ENCODE peak calls at places on chromosomes 7 and 10, in six cellular contexts. One of them, this sample, is unnamed. For H3K27me3, the result is how much of the 10 kb centered on the place peaks cover.

GRCh38 chr10:132350391-132350790 is 18.4 kb downstream of the LRRC27 start:
- DNase-seq in pancreas: peak
- DNase-seq in transverse colon: no peak
- DNase-seq in K562: no peak
- DNase-seq in body of pancreas: no peak
- DNase-seq in IMR-90: no peak
- DNase-seq in this sample: no peak

GRCh38 chr10:28263136-28263857 is 39.6 kb downstream of the MPP7 start:
- DNase-seq in K562: no peak
- DNase-seq in IMR-90: no peak
- DNase-seq in transverse colon: peak
- DNase-seq in pancreas: peak
- DNase-seq in body of pancreas: peak
- DNase-seq in this sample: no peak

GRCh38 chr10:117424171-117424570 is 48.9 kb upstream of the PDZD8 start:
- DNase-seq in pancreas: no peak
- DNase-seq in K562: no peak
- DNase-seq in body of pancreas: no peak
- DNase-seq in IMR-90: no peak
- DNase-seq in transverse colon: no peak
- DNase-seq in this sample: no peak

GRCh38 chr10:52729259-52730104 is 43.1 kb downstream of the MBL2 start:
- DNase-seq in IMR-90: peak
- DNase-seq in transverse colon: no peak
- DNase-seq in body of pancreas: no peak
- DNase-seq in pancreas: no peak
- DNase-seq in K562: no peak
- DNase-seq in this sample: no peak

GRCh38 chr7:44990520-44991023 is 9.4 kb upstream of the CCM2 start:
- DNase-seq in IMR-90: peak
- DNase-seq in K562: no peak
- DNase-seq in pancreas: no peak
- DNase-seq in body of pancreas: no peak
- DNase-seq in transverse colon: no peak
- DNase-seq in this sample: no peak

GRCh38 chr10:49312291-49312869 is 13.4 kb downstream of the C10orf71 start:
- DNase-seq in body of pancreas: no peak
- DNase-seq in K562: no peak
- DNase-seq in pancreas: no peak
- DNase-seq in transverse colon: no peak
- DNase-seq in IMR-90: no peak
- DNase-seq in this sample: no peak

GRCh38 chr7:137882261-137882668 is 35.5 kb upstream of the DGKI start:
- DNase-seq in K562: peak
- DNase-seq in body of pancreas: no peak
- DNase-seq in transverse colon: no peak
- DNase-seq in IMR-90: peak
- DNase-seq in pancreas: no peak
- DNase-seq in this sample: peak

GRCh38 chr10:106402455-106402854 is 762.1 kb downstream of the SORCS1 start:
- DNase-seq in transverse colon: no peak
- DNase-seq in IMR-90: peak
- DNase-seq in K562: no peak
- DNase-seq in body of pancreas: no peak
- DNase-seq in pancreas: no peak
- DNase-seq in this sample: no peak

GRCh38 chr10:22222236-22223190 is 4.7 kb upstream of the EBLN1 start:
- DNase-seq in IMR-90: no peak
- DNase-seq in transverse colon: no peak
- DNase-seq in body of pancreas: no peak
- DNase-seq in K562: no peak
- DNase-seq in pancreas: no peak
- DNase-seq in this sample: no peak

GRCh38 chr7:143396625-143397556 is 11.8 kb downstream of the EPHA1 start:
- DNase-seq in pancreas: peak
- DNase-seq in K562: no peak
- DNase-seq in transverse colon: no peak
- DNase-seq in IMR-90: peak
- DNase-seq in body of pancreas: no peak
- DNase-seq in this sample: no peak

GRCh38 chr10:102814456-102814871 is 22.7 kb downstream of the CYP17A1 start:
- DNase-seq in IMR-90: peak
- DNase-seq in transverse colon: no peak
- DNase-seq in K562: peak
- DNase-seq in pancreas: no peak
- DNase-seq in body of pancreas: no peak
- DNase-seq in this sample: no peak

GRCh38 chr10:86446424-86446823 is 75.2 kb downstream of the WAPL start:
- DNase-seq in body of pancreas: no peak
- DNase-seq in transverse colon: no peak
- DNase-seq in IMR-90: peak
- DNase-seq in K562: no peak
- DNase-seq in pancreas: no peak
- DNase-seq in this sample: no peak

GRCh38 chr10:117168729-117169128 is 28.6 kb upstream of the KCNK18 start:
- DNase-seq in transverse colon: no peak
- DNase-seq in body of pancreas: no peak
- DNase-seq in IMR-90: no peak
- DNase-seq in pancreas: no peak
- DNase-seq in K562: no peak
- DNase-seq in this sample: no peak

GRCh38 chr10:26790596-26790995 is 70.2 kb downstream of the ABI1 start:
- DNase-seq in K562: no peak
- DNase-seq in transverse colon: no peak
- DNase-seq in IMR-90: peak
- DNase-seq in body of pancreas: no peak
- DNase-seq in pancreas: no peak
- DNase-seq in this sample: no peak

GRCh38 chr10:43258922-43259247 is 8.0 kb downstream of the RASGEF1A start:
- DNase-seq in pancreas: no peak
- DNase-seq in transverse colon: no peak
- DNase-seq in IMR-90: no peak
- DNase-seq in body of pancreas: no peak
- DNase-seq in K562: no peak
- DNase-seq in this sample: no peak

GRCh38 chr7:131254211-131254610 is 73.5 kb upstream of the MKLN1 start:
- DNase-seq in IMR-90: peak
- DNase-seq in pancreas: no peak
- DNase-seq in K562: no peak
- DNase-seq in transverse colon: no peak
- DNase-seq in body of pancreas: no peak
- DNase-seq in this sample: no peak

GRCh38 chr10:121310151-121310711 is 288.0 kb downstream of the FGFR2 start:
- DNase-seq in K562: no peak
- DNase-seq in transverse colon: no peak
- DNase-seq in body of pancreas: no peak
- DNase-seq in pancreas: no peak
- DNase-seq in IMR-90: no peak
- DNase-seq in this sample: peak

GRCh38 chr10:103602028-103602851 is 108.7 kb downstream of the NEURL1 start:
- DNase-seq in IMR-90: no peak
- DNase-seq in K562: no peak
- DNase-seq in body of pancreas: no peak
- DNase-seq in transverse colon: no peak
- DNase-seq in pancreas: no peak
- DNase-seq in this sample: no peak

GRCh38 chr7:142602756-142603155 is 146.5 kb upstream of the PRSS1 start:
- DNase-seq in pancreas: no peak
- DNase-seq in transverse colon: no peak
- DNase-seq in IMR-90: no peak
- DNase-seq in body of pancreas: no peak
- DNase-seq in K562: no peak
- DNase-seq in this sample: no peak

GRCh38 chr10:90857635-90858488 is at the start of gene HTR7:
- DNase-seq in K562: peak
- DNase-seq in IMR-90: peak
- DNase-seq in pancreas: peak
- DNase-seq in body of pancreas: peak
- DNase-seq in transverse colon: peak
- DNase-seq in this sample: peak

GRCh38 chr7:50754684-50755083 is 28.0 kb downstream of the GRB10 start:
- DNase-seq in K562: no peak
- DNase-seq in transverse colon: no peak
- DNase-seq in body of pancreas: no peak
- DNase-seq in pancreas: no peak
- DNase-seq in IMR-90: no peak
- DNase-seq in this sample: no peak

GRCh38 chr7:128913856-128914565 is 3.5 kb upstream of the KCP start:
- DNase-seq in pancreas: no peak
- DNase-seq in transverse colon: no peak
- DNase-seq in body of pancreas: no peak
- DNase-seq in IMR-90: no peak
- DNase-seq in K562: no peak
- DNase-seq in this sample: no peak

GRCh38 chr7:153530441-153530840 is 521.8 kb upstream of the DPP6 start:
- DNase-seq in pancreas: no peak
- DNase-seq in IMR-90: no peak
- DNase-seq in K562: no peak
- DNase-seq in body of pancreas: no peak
- DNase-seq in transverse colon: no peak
- DNase-seq in this sample: no peak

GRCh38 chr7:100745184-100745583 is 11.8 kb downstream of the ZAN start:
- DNase-seq in transverse colon: peak
- DNase-seq in K562: peak
- DNase-seq in pancreas: no peak
- DNase-seq in IMR-90: peak
- DNase-seq in body of pancreas: peak
- DNase-seq in this sample: peak

GRCh38 chr10:113980408-113981087 is 63.1 kb upstream of the ADRB1 start:
- DNase-seq in body of pancreas: no peak
- DNase-seq in pancreas: no peak
- DNase-seq in K562: no peak
- DNase-seq in IMR-90: no peak
- DNase-seq in transverse colon: no peak
- DNase-seq in this sample: no peak

GRCh38 chr10:133332936-133333699 is 3.6 kb downstream of the CALY start:
- DNase-seq in K562: no peak
- DNase-seq in IMR-90: no peak
- DNase-seq in body of pancreas: no peak
- DNase-seq in transverse colon: no peak
- DNase-seq in pancreas: no peak
- DNase-seq in this sample: no peak

GRCh38 chr10:89389254-89389653 is 3.2 kb upstream of the IFIT1 start:
- DNase-seq in pancreas: no peak
- DNase-seq in transverse colon: no peak
- DNase-seq in K562: peak
- DNase-seq in IMR-90: peak
- DNase-seq in body of pancreas: no peak
- DNase-seq in this sample: no peak
- TF ChIP-seq CTCF in pancreas: no peak
- TF ChIP-seq CTCF in transverse colon: peak
- TF ChIP-seq CTCF in K562: peak
- TF ChIP-seq CTCF in IMR-90: peak
- TF ChIP-seq CTCF in body of pancreas: no peak
- TF ChIP-seq CTCF in this sample: peak

DNA sequence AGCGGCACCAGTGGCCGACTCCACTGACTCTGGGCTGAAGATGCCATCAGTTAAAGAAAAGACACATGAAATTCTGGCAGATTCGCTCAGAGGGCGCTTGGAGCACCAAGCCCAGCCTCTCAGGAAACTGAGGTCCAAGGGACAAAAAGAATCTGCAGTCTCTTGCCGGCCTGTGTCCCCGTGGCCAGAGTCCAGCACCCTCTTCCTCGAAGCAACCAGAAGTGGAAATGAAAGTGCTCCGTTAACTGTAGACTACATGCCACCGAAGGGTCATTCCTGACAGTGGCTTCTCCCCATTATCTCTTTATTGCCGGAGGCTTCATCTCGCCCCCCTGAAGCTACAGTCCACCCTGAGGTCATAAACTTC is 1.0 kb upstream of the CHST15 start:
- DNase-seq in body of pancreas: no peak
- DNase-seq in pancreas: no peak
- DNase-seq in IMR-90: no peak
- DNase-seq in transverse colon: peak
- DNase-seq in K562: no peak
- DNase-seq in this sample: no peak
- H3K27me3 ChIP-seq in body of pancreas: under half
- H3K27me3 ChIP-seq in pancreas: under half
- H3K27me3 ChIP-seq in IMR-90: under half
- H3K27me3 ChIP-seq in transverse colon: half or more
- H3K27me3 ChIP-seq in K562: half or more
- H3K27me3 ChIP-seq in this sample: under half

DNA sequence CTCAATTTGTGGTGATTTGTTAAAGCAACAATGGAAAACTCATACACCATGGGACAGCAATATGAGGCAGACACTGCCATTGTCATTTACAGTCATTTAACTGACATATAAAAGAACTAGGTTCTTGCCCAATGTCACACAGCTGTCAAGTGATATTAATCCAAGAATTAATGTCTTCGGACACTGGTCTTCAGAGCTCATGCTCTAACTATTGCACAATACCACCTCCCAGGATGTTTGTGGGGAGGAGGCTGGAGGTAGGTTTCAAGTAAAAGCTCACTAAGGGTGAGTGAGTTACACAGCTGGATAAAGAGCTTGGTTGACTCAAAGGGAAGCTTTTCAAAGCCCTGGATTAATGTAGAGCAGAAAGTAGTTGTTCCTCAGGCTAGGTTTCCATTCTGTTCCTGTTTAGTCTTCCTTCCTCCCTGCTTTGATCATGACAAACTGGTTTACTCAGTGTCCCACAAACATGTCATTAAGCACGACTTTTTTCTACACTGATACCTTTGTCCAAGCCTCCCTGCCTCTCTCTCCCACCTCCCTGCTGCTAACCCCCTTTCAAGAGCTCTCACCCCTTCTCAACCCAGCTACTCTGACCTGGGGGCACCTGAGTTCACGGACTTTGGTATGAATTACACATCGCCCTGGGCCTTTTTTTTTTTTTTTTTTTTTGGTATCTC is 995 bp upstream of the EXOC6 start:
- DNase-seq in body of pancreas: no peak
- DNase-seq in transverse colon: no peak
- DNase-seq in pancreas: no peak
- DNase-seq in K562: peak
- DNase-seq in IMR-90: peak
- DNase-seq in this sample: no peak
- H3K4me3 ChIP-seq in body of pancreas: no peak
- H3K4me3 ChIP-seq in transverse colon: no peak
- H3K4me3 ChIP-seq in pancreas: no peak
- H3K4me3 ChIP-seq in K562: no peak
- H3K4me3 ChIP-seq in IMR-90: no peak
- H3K4me3 ChIP-seq in this sample: no peak

GRCh38 chr7:28364082-28364481 is 48.2 kb upstream of the CREB5 start:
- DNase-seq in K562: peak
- DNase-seq in pancreas: no peak
- DNase-seq in body of pancreas: no peak
- DNase-seq in transverse colon: no peak
- DNase-seq in IMR-90: no peak
- DNase-seq in this sample: no peak

GRCh38 chr7:28360739-28361138 is 51.6 kb upstream of the CREB5 start:
- DNase-seq in transverse colon: no peak
- DNase-seq in pancreas: no peak
- DNase-seq in IMR-90: no peak
- DNase-seq in K562: no peak
- DNase-seq in body of pancreas: no peak
- DNase-seq in this sample: no peak

GRCh38 chr7:28358423-28358868 is 53.9 kb upstream of the CREB5 start:
- DNase-seq in K562: no peak
- DNase-seq in IMR-90: peak
- DNase-seq in body of pancreas: no peak
- DNase-seq in pancreas: no peak
- DNase-seq in transverse colon: no peak
- DNase-seq in this sample: no peak

GRCh38 chr7:28362812-28363211 is 49.5 kb upstream of the CREB5 start:
- DNase-seq in body of pancreas: no peak
- DNase-seq in transverse colon: no peak
- DNase-seq in K562: no peak
- DNase-seq in IMR-90: no peak
- DNase-seq in pancreas: no peak
- DNase-seq in this sample: no peak
- TF ChIP-seq CTCF in body of pancreas: no peak
- TF ChIP-seq CTCF in transverse colon: no peak
- TF ChIP-seq CTCF in K562: no peak
- TF ChIP-seq CTCF in IMR-90: no peak
- TF ChIP-seq CTCF in pancreas: no peak
- TF ChIP-seq CTCF in this sample: peak

This sample was measured in GM06990.